ENCODE peak calls at places on chromosomes 11 and 22, in six cellular contexts. N, Z, T, Y, F and H are unnamed samples.

GRCh38 chr22:48898524-48899377 is 928.9 kb downstream of the BRD1 start:
- DNase-seq in N (no peak), Z (peak), T (no peak), Y (no peak), F (no peak), H (peak)

GRCh38 chr11:31233425-31233824 is 136.1 kb downstream of the DCDC1 start:
- DNase-seq in N (no peak), Z (no peak), T (no peak), Y (no peak), F (no peak), H (no peak)

GRCh38 chr11:44382118-44382517 is 72.2 kb upstream of the ALX4 start:
- DNase-seq in N (no peak), Z (no peak), T (no peak), Y (no peak), F (no peak), H (no peak)

GRCh38 chr11:15944460-15944859 is 411.9 kb downstream of the SOX6 start:
- DNase-seq in N (no peak), Z (peak), T (no peak), Y (no peak), F (no peak), H (no peak)

GRCh38 chr11:67280791-67281551 is 8.1 kb upstream of the ANKRD13D start:
- DNase-seq in N (no peak), Z (no peak), T (no peak), Y (no peak), F (no peak), H (no peak)

GRCh38 chr11:56909080-56909479 is 79.6 kb upstream of the OR5AK2 start:
- DNase-seq in N (no peak), Z (no peak), T (no peak), Y (no peak), F (no peak), H (no peak)

GRCh38 chr22:39097098-39098020 is at the start of gene APOBEC3H:
- DNase-seq in N (no peak), Z (no peak), T (no peak), Y (no peak), F (no peak), H (no peak)

GRCh38 chr11:129610125-129610524 is 205.5 kb upstream of the TMEM45B start:
- DNase-seq in N (no peak), Z (no peak), T (no peak), Y (no peak), F (no peak), H (no peak)

GRCh38 chr11:2951235-2952110 is 22.3 kb upstream of the PHLDA2 start:
- DNase-seq in N (no peak), Z (no peak), T (no peak), Y (no peak), F (no peak), H (no peak)

GRCh38 chr11:46064221-46064620 is 57.0 kb downstream of the PHF21A start:
- DNase-seq in N (no peak), Z (no peak), T (no peak), Y (no peak), F (no peak), H (no peak)

GRCh38 chr22:37484115-37485005 is 1.8 kb downstream of the MFNG start:
- DNase-seq in N (no peak), Z (no peak), T (no peak), Y (no peak), F (peak), H (peak)

GRCh38 chr11:27242591-27242990 is 120.4 kb downstream of the CCDC34 start:
- DNase-seq in N (no peak), Z (no peak), T (no peak), Y (no peak), F (no peak), H (no peak)

GRCh38 chr22:46660604-46661201 is 40.5 kb downstream of the GRAMD4 start:
- DNase-seq in N (no peak), Z (no peak), T (no peak), Y (no peak), F (no peak), H (peak)

GRCh38 chr22:28600546-28601143 is 79.0 kb downstream of the TTC28 start:
- DNase-seq in N (peak), Z (no peak), T (no peak), Y (peak), F (no peak), H (peak)

GRCh38 chr11:120194166-120194565 is 16.7 kb upstream of the OAF start:
- DNase-seq in N (no peak), Z (no peak), T (no peak), Y (no peak), F (no peak), H (no peak)

GRCh38 chr11:45229401-45229800 is 56.7 kb downstream of the SYT13 start:
- DNase-seq in N (no peak), Z (no peak), T (no peak), Y (no peak), F (no peak), H (no peak)

GRCh38 chr11:6737872-6738466 is 33.8 kb downstream of the OR2AG2 start:
- DNase-seq in N (peak), Z (peak), T (no peak), Y (no peak), F (peak), H (peak)

GRCh38 chr11:12185914-12186313 is 75.5 kb downstream of the MICAL2 start:
- DNase-seq in N (no peak), Z (no peak), T (peak), Y (peak), F (no peak), H (no peak)

GRCh38 chr11:19995131-19995530 is 165.1 kb downstream of the DBX1 start:
- DNase-seq in N (no peak), Z (no peak), T (no peak), Y (no peak), F (no peak), H (no peak)

GRCh38 chr11:65856689-65857499 is 1.1 kb downstream of the CFL1 start:
- DNase-seq in N (peak), Z (peak), T (no peak), Y (peak), F (peak), H (peak)

GRCh38 chr11:20443596-20443995 is 56.1 kb downstream of the PRMT3 start:
- DNase-seq in N (no peak), Z (no peak), T (no peak), Y (no peak), F (no peak), H (no peak)

GRCh38 chr11:94849836-94850235 is 81.7 kb downstream of the AMOTL1 start:
- DNase-seq in N (no peak), Z (no peak), T (no peak), Y (no peak), F (no peak), H (no peak)

GRCh38 chr11:44893250-44894216 is 57.1 kb downstream of the TP53I11 start:
- DNase-seq in N (peak), Z (no peak), T (no peak), Y (no peak), F (no peak), H (peak)

GRCh38 chr11:36409152-36409713 is 100.8 kb downstream of the TRAF6 start:
- DNase-seq in N (no peak), Z (no peak), T (no peak), Y (no peak), F (no peak), H (no peak)

GRCh38 chr22:47233316-47234243 is 471.1 kb downstream of the TBC1D22A start:
- DNase-seq in N (no peak), Z (no peak), T (no peak), Y (no peak), F (no peak), H (no peak)

GRCh38 chr11:2898366-2899079 is 12.9 kb upstream of the CDKN1C start:
- DNase-seq in N (no peak), Z (no peak), T (no peak), Y (no peak), F (no peak), H (peak)

GRCh38 chr22:31049815-31050420 is 31.2 kb upstream of the SMTN start:
- DNase-seq in N (no peak), Z (no peak), T (no peak), Y (no peak), F (no peak), H (no peak)

GRCh38 chr22:42868751-42869251 is 11.7 kb upstream of the ARFGAP3 start:
- DNase-seq in N (no peak), Z (no peak), T (no peak), Y (no peak), F (no peak), H (no peak)

GRCh38 chr11:1556278-1557167 is 15.5 kb downstream of the DUSP8 start:
- DNase-seq in N (no peak), Z (peak), T (no peak), Y (no peak), F (no peak), H (no peak)